ENCODE peak calls at places on chromosomes 3 and 15, in six cellular contexts. Q is GM23338, V is left ventricle myocardium inferior, S is OCI-LY7, F is AG09309, L is AG04450. D is an unnamed sample.

GRCh38 chr15:25739687-25740121 is 123.4 kb downstream of the ATP10A start:
- DNase-seq in Q (peak), V (no peak), S (peak), F (no peak), L (peak), D (peak)

GRCh38 chr3:20185364-20185732 is 658 bp downstream of the SGO1 start:
- DNase-seq in Q (peak), V (no peak), S (peak), F (no peak), L (no peak), D (peak)

GRCh38 chr3:168077091-168077490 is 18.6 kb downstream of the GOLIM4 start:
- DNase-seq in Q (no peak), V (no peak), S (no peak), F (no peak), L (no peak), D (no peak)

GRCh38 chr3:72634128-72634527 is 214.1 kb downstream of the SHQ1 start:
- DNase-seq in Q (no peak), V (no peak), S (no peak), F (no peak), L (no peak), D (peak)

GRCh38 chr3:183807329-183807728 is 18.0 kb downstream of the MAP6D1 start:
- DNase-seq in Q (no peak), V (no peak), S (no peak), F (no peak), L (no peak), D (no peak)

GRCh38 chr3:45870099-45870498 is 16.2 kb upstream of the CCR9 start:
- DNase-seq in Q (no peak), V (no peak), S (no peak), F (no peak), L (no peak), D (peak)

GRCh38 chr15:66703540-66703941 is 1.5 kb downstream of the SMAD6 start:
- DNase-seq in Q (peak), V (peak), S (peak), F (no peak), L (no peak), D (peak)

GRCh38 chr3:186044973-186045372 is 63.9 kb downstream of the ETV5 start:
- DNase-seq in Q (peak), V (no peak), S (no peak), F (no peak), L (peak), D (no peak)

GRCh38 chr3:86208782-86209181 is 782.2 kb downstream of the VGLL3 start:
- DNase-seq in Q (no peak), V (no peak), S (no peak), F (no peak), L (no peak), D (no peak)

GRCh38 chr3:132001036-132001435 is 33.8 kb downstream of the CPNE4 start:
- DNase-seq in Q (no peak), V (no peak), S (no peak), F (no peak), L (no peak), D (no peak)

GRCh38 chr3:49802719-49803463 is at the start of gene INKA1:
- DNase-seq in Q (peak), V (peak), S (peak), F (no peak), L (no peak), D (peak)
- TF ChIP-seq CTCF in Q (peak), V (peak), S (peak), F (peak), L (peak), D (peak)

GRCh38 chr3:53129344-53129743 is 891 bp downstream of the RFT1 start:
- DNase-seq in Q (no peak), V (no peak), S (no peak), F (no peak), L (no peak), D (peak)
- H3K4me3 ChIP-seq in Q (peak), V (peak), S (peak), F (peak), L (peak), D (peak)

DNA sequence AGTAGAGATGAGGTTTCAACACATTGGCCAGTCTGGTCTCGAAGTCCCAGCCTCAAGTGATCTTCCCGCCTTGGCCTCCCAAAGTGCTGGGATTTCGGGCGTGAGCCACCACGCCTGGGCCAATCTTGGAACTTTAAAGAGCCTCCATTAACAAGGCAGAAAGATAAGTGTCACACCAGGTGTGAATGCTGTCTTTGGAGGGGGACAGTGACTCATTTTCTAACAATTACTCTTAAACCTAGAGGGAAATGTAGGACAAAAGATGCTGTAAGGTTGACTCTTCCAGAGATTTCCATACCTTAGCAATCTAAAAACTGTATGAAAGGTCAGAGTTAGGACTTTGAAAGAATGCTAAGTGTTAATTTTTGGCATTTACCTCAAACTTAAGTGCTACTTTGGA is 84.9 kb downstream of the FNDC3B start:
- DNase-seq in Q (no peak), V (no peak), S (no peak), F (no peak), L (no peak), D (no peak)
- TF ChIP-seq CTCF in Q (no peak), V (no peak), S (no peak), F (no peak), L (no peak), D (no peak)

DNA sequence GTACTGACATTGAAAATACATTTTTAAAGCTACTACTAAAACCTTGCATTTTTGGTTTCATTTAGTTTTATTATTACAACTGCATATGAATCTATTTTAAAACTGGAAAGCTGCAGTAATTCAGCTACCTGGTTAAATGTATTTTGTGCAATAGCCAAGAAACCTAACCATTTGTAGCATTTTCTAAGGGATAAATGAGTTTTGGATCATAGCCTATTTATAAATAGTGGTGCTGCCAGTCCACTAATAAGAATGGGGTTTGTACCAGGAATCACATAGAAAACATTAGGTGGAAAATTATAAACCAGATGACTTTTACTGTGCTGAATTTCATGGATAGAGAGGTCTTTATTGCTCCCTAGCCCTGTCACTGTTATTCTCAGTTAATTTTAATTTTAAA is 454.7 kb downstream of the DIPK2A start:
- DNase-seq in Q (no peak), V (no peak), S (no peak), F (no peak), L (no peak), D (no peak)
- H3K4me3 ChIP-seq in Q (no peak), V (no peak), S (no peak), F (no peak), L (no peak), D (no peak)

GRCh38 chr15:40988157-40988556 is 34.9 kb downstream of the CHAC1 start:
- DNase-seq in Q (no peak), V (no peak), S (no peak), F (no peak), L (no peak), D (no peak)
- TF ChIP-seq CTCF in Q (no peak), V (no peak), S (no peak), F (no peak), L (no peak), D (no peak)

DNA sequence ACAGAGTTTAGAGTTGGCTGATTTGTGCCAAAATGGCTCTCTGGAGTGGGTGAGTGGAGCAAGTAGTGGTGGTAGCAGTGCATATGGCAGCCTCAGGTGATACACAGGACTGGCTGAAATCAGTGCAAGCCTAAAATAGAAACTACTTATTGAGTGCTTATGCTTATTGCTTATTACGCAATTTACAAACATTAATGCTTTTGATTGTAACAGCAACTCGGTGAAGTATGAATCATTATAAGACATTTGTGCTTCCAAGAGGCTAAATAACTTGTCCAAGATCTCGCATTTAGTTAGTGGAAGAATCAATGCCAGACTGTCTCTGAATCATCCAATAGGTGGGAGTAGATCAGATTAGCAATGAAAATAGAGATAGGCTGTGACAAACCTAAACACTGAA is 353.8 kb downstream of the NAALADL2 start:
- DNase-seq in Q (no peak), V (no peak), S (no peak), F (peak), L (no peak), D (no peak)
- H3K4me3 ChIP-seq in Q (no peak), V (no peak), S (no peak), F (no peak), L (no peak), D (no peak)

DNA sequence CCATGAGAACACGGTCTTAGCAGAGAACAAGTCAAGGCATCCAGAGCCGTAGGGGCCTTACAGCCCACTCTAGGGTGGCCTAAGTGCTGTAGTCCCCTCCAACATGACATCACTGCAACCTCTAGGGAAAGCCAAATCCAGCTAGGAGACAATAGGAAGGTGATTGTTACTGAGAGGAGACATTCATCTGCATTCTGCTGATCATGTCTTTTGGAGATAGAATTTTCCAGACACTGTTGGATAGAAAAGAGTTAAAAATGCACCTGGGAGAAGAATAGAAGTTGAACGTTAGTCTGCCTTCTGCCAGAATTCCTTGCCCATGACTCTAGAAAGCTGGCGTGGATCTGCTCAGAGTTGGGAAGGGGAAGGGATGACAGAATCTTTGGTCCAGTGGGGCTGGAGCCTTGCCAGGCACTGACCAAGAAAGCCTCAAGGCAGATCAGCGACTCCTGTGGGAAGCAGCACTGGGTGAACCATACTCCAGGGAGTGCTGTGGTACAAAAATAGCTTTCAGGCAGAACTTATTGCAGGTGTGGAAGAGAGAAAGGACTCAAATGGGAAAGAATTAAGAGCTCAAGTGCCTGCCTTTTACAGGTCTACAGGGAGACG is 44.8 kb upstream of the RAF1 start:
- DNase-seq in Q (no peak), V (peak), S (no peak), F (peak), L (peak), D (no peak)
- TF ChIP-seq CTCF in Q (peak), V (peak), S (no peak), F (peak), L (peak), D (no peak)

D was measured in GM12865.